ENCODE peak calls at places on chromosome 6, in eight cellular contexts. One of them, this sample, is unnamed.

GRCh38 chr6:16472349-16473069 is 234.1 kb downstream of the GMPR start:
- DNase-seq in transverse colon: no peak
- DNase-seq in breast epithelium: no peak
- DNase-seq in K562: no peak
- DNase-seq in HepG2: peak; percentile 35
- DNase-seq in spleen: no peak
- DNase-seq in stomach: no peak
- DNase-seq in prostate gland: no peak
- DNase-seq in this sample: no peak

GRCh38 chr6:167079853-167080297 is 43.0 kb upstream of the CCR6 start:
- DNase-seq in HepG2: no peak
- DNase-seq in stomach: no peak
- DNase-seq in spleen: peak; percentile 87
- DNase-seq in K562: peak; percentile 10
- DNase-seq in prostate gland: no peak
- DNase-seq in breast epithelium: no peak
- DNase-seq in transverse colon: peak; percentile 54
- DNase-seq in this sample: no peak

GRCh38 chr6:131136021-131136847 is 967 bp downstream of the AKAP7 start:
- DNase-seq in spleen: no peak
- DNase-seq in prostate gland: no peak
- DNase-seq in breast epithelium: no peak
- DNase-seq in HepG2: peak; percentile 73
- DNase-seq in K562: no peak
- DNase-seq in transverse colon: peak; percentile 16
- DNase-seq in stomach: no peak
- DNase-seq in this sample: no peak

GRCh38 chr6:94956910-94957309 is 620.4 kb upstream of the MANEA start:
- DNase-seq in spleen: no peak
- DNase-seq in HepG2: no peak
- DNase-seq in prostate gland: no peak
- DNase-seq in K562: no peak
- DNase-seq in stomach: no peak
- DNase-seq in breast epithelium: no peak
- DNase-seq in transverse colon: no peak
- DNase-seq in this sample: no peak

GRCh38 chr6:34022250-34022872 is 123.5 kb downstream of the GRM4 start:
- DNase-seq in transverse colon: peak; percentile 47
- DNase-seq in K562: peak; percentile 32
- DNase-seq in HepG2: no peak
- DNase-seq in breast epithelium: no peak
- DNase-seq in prostate gland: no peak
- DNase-seq in stomach: no peak
- DNase-seq in spleen: no peak
- DNase-seq in this sample: no peak

GRCh38 chr6:21305827-21306469 is 287.6 kb upstream of the SOX4 start:
- DNase-seq in stomach: no peak
- DNase-seq in breast epithelium: no peak
- DNase-seq in transverse colon: no peak
- DNase-seq in HepG2: peak; percentile 70
- DNase-seq in spleen: no peak
- DNase-seq in prostate gland: no peak
- DNase-seq in K562: no peak
- DNase-seq in this sample: no peak

GRCh38 chr6:95094751-95095150 is 482.6 kb upstream of the MANEA start:
- DNase-seq in HepG2: no peak
- DNase-seq in transverse colon: no peak
- DNase-seq in K562: no peak
- DNase-seq in spleen: no peak
- DNase-seq in breast epithelium: no peak
- DNase-seq in prostate gland: no peak
- DNase-seq in stomach: no peak
- DNase-seq in this sample: no peak

GRCh38 chr6:70312165-70312564 is 9.3 kb upstream of the COL9A1 start:
- DNase-seq in stomach: no peak
- DNase-seq in prostate gland: no peak
- DNase-seq in spleen: no peak
- DNase-seq in transverse colon: no peak
- DNase-seq in HepG2: peak; percentile 25
- DNase-seq in breast epithelium: no peak
- DNase-seq in K562: no peak
- DNase-seq in this sample: no peak

DNA sequence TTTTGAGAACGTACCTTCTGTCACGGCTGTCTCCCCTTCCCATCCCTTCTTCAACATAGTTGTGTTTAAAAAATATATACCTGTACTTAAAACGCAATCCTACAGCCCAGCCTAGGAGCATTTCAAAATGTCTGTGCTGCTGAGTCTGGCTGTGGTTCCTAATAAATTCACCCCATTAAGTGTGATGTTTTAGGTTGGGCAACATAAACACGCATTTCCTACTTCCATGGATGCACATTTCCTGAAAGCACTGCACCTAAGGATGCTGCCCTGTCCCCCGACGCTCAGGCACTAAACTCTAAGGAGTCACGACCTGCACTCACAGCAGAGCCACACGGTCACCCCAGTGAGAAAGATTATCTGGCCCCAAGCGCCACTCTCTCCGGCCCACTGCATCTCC is 1.2 kb downstream of the REV3L start:
- DNase-seq in HepG2: peak; percentile 23
- DNase-seq in transverse colon: no peak
- DNase-seq in spleen: no peak
- DNase-seq in breast epithelium: no peak
- DNase-seq in prostate gland: no peak
- DNase-seq in K562: no peak
- DNase-seq in stomach: no peak
- DNase-seq in this sample: no peak
- TF ChIP-seq POLR2AphosphoS5 in HepG2: no peak
- TF ChIP-seq POLR2AphosphoS5 in transverse colon: no peak
- TF ChIP-seq POLR2AphosphoS5 in spleen: peak; percentile 65
- TF ChIP-seq POLR2AphosphoS5 in breast epithelium: no peak
- TF ChIP-seq POLR2AphosphoS5 in prostate gland: no peak
- TF ChIP-seq POLR2AphosphoS5 in K562: no peak
- TF ChIP-seq POLR2AphosphoS5 in stomach: no peak
- TF ChIP-seq POLR2AphosphoS5 in this sample: no peak

GRCh38 chr6:24666616-24667377 is at the start of the genes ACOT13 and TDP2:
- DNase-seq in prostate gland: peak; percentile 92
- DNase-seq in breast epithelium: peak; percentile 91
- DNase-seq in K562: peak; percentile 98
- DNase-seq in stomach: peak; percentile 96
- DNase-seq in transverse colon: peak; percentile 96
- DNase-seq in HepG2: peak; percentile 98
- DNase-seq in spleen: peak; percentile 98
- DNase-seq in this sample: peak; percentile 82

GRCh38 chr6:24664049-24664987 is 2.4 kb downstream of the TDP2 start:
- DNase-seq in transverse colon: peak; percentile 39
- DNase-seq in stomach: no peak
- DNase-seq in spleen: no peak
- DNase-seq in K562: no peak
- DNase-seq in HepG2: peak; percentile 44
- DNase-seq in breast epithelium: no peak
- DNase-seq in prostate gland: no peak
- DNase-seq in this sample: no peak

GRCh38 chr6:24667378-24667803 is 514 bp downstream of the ACOT13 start:
- DNase-seq in K562: peak; percentile 24
- DNase-seq in spleen: no peak
- DNase-seq in HepG2: peak; percentile 54
- DNase-seq in breast epithelium: no peak
- DNase-seq in stomach: no peak
- DNase-seq in transverse colon: peak; percentile 57
- DNase-seq in prostate gland: no peak
- DNase-seq in this sample: no peak

GRCh38 chr6:24668997-24669361 is 2.1 kb downstream of the ACOT13 start:
- DNase-seq in HepG2: no peak
- DNase-seq in prostate gland: no peak
- DNase-seq in K562: no peak
- DNase-seq in breast epithelium: no peak
- DNase-seq in transverse colon: no peak
- DNase-seq in spleen: no peak
- DNase-seq in stomach: no peak
- DNase-seq in this sample: no peak

DNA sequence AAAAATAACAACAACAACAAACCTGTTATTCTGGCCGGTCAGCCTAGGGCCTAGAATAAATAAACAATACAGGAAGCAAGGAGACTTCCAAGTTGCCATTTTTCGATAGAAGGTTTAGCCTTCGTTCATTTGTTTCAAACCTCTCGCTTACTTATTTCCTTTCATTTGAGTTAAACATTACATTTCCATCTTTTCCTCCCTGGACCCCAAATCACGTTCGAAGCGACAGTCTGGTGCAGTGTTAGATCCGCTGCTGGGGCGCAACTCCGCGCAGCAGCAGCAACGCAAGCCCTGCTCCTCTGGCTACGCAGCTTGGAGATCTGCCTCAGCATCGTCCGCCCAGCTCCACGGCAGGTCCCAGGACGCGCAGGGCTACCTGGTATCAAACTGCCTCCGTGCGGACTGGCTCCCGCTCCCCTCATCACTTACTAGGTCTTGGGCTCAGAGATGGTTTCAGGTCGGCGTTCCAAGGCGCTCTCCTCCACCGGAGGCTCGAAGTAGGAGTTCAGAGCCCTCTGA is 543 bp downstream of the TDP2 start:
- DNase-seq in stomach: peak; percentile 52
- DNase-seq in transverse colon: peak; percentile 56
- DNase-seq in K562: peak; percentile 40
- DNase-seq in prostate gland: peak; percentile 43
- DNase-seq in spleen: peak; percentile 90
- DNase-seq in breast epithelium: no peak
- DNase-seq in HepG2: no peak
- DNase-seq in this sample: peak; percentile 25
- TF ChIP-seq POLR2A in stomach: no peak
- TF ChIP-seq POLR2A in transverse colon: no peak
- TF ChIP-seq POLR2A in K562: no peak
- TF ChIP-seq POLR2A in prostate gland: no peak
- TF ChIP-seq POLR2A in spleen: no peak
- TF ChIP-seq POLR2A in breast epithelium: no peak
- TF ChIP-seq POLR2A in HepG2: no peak
- TF ChIP-seq POLR2A in this sample: no peak

DNA sequence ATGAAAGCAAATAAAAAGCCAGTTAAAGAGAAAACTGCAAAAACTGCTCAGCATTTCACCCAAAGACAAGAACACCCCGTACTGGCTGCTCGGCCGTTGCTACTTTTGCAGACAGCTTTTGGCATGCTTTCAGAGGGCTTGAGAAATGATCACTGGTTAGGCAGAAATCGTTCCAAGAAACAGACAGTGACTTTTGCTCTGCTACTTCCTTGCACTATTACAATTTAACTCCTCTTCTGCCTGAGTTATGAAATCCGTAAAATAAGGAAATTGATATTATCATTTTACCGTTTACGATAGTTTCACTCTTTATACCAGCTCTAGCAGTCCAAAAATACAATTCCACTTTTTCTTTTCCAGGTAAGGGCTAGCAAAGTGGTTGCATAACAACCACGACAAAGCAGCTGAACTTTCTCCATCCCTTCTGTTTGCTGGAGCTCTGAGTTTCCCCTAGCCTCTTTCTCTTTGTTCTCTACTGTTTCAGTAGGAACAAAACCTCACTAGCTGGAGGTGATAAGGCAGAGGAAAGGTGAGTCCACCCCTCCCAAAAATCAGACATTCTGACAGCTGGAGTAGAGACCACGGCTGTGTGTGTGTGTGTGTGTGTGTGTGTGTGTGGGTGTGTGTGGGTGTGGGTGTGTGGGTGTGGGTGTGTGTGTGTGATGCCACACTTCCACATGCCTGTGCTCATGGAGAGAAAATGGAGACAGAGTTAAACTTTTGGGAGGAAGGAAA is 191.8 kb upstream of the RREB1 start:
- DNase-seq in K562: no peak
- DNase-seq in prostate gland: peak; percentile 78
- DNase-seq in stomach: no peak
- DNase-seq in HepG2: no peak
- DNase-seq in breast epithelium: no peak
- DNase-seq in spleen: no peak
- DNase-seq in transverse colon: peak; percentile 47
- DNase-seq in this sample: no peak
- TF ChIP-seq POLR2AphosphoS5 in K562: no peak
- TF ChIP-seq POLR2AphosphoS5 in prostate gland: peak; percentile 72
- TF ChIP-seq POLR2AphosphoS5 in stomach: no peak
- TF ChIP-seq POLR2AphosphoS5 in HepG2: no peak
- TF ChIP-seq POLR2AphosphoS5 in breast epithelium: peak; percentile 54
- TF ChIP-seq POLR2AphosphoS5 in spleen: no peak
- TF ChIP-seq POLR2AphosphoS5 in transverse colon: no peak
- TF ChIP-seq POLR2AphosphoS5 in this sample: no peak

DNA sequence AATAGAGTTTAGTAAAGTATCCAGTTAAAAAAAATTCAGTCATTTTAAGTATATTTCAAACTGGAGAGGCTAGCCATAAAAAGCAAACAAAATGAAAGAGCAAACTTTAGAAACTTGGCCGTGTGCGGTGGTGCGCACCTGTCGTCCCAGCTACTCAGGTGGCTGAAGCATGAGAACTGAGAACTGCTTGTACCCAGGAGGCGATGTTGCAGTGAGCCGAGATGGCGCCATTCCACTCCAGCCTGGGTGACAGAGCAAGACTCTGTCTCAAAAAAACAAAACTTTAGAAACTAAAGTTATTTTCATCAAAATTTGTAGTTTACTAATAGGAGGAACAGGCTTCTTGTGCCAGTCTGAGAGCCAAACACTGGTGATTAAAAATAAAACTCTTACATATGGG is 100.2 kb upstream of the POPDC3 start:
- DNase-seq in K562: no peak
- DNase-seq in HepG2: no peak
- DNase-seq in breast epithelium: no peak
- DNase-seq in transverse colon: no peak
- DNase-seq in stomach: peak; percentile 59
- DNase-seq in prostate gland: no peak
- DNase-seq in spleen: no peak
- DNase-seq in this sample: no peak
- TF ChIP-seq POLR2A in K562: no peak
- TF ChIP-seq POLR2A in HepG2: no peak
- TF ChIP-seq POLR2A in breast epithelium: no peak
- TF ChIP-seq POLR2A in transverse colon: no peak
- TF ChIP-seq POLR2A in stomach: no peak
- TF ChIP-seq POLR2A in prostate gland: no peak
- TF ChIP-seq POLR2A in spleen: no peak
- TF ChIP-seq POLR2A in this sample: no peak

GRCh38 chr6:12279322-12280098 is 10.7 kb upstream of the EDN1 start:
- DNase-seq in HepG2: no peak
- DNase-seq in K562: no peak
- DNase-seq in stomach: no peak
- DNase-seq in prostate gland: no peak
- DNase-seq in breast epithelium: no peak
- DNase-seq in transverse colon: no peak
- DNase-seq in spleen: no peak
- DNase-seq in this sample: no peak

GRCh38 chr6:12278915-12279314 is 11.2 kb upstream of the EDN1 start:
- DNase-seq in spleen: no peak
- DNase-seq in transverse colon: no peak
- DNase-seq in breast epithelium: no peak
- DNase-seq in stomach: no peak
- DNase-seq in HepG2: no peak
- DNase-seq in K562: no peak
- DNase-seq in prostate gland: no peak
- DNase-seq in this sample: no peak

GRCh38 chr6:12275084-12275483 is 15.1 kb upstream of the EDN1 start:
- DNase-seq in breast epithelium: no peak
- DNase-seq in transverse colon: no peak
- DNase-seq in K562: no peak
- DNase-seq in stomach: no peak
- DNase-seq in prostate gland: no peak
- DNase-seq in spleen: no peak
- DNase-seq in HepG2: no peak
- DNase-seq in this sample: no peak

GRCh38 chr6:12276332-12276943 is 13.7 kb upstream of the EDN1 start:
- DNase-seq in spleen: no peak
- DNase-seq in HepG2: no peak
- DNase-seq in transverse colon: no peak
- DNase-seq in breast epithelium: no peak
- DNase-seq in prostate gland: no peak
- DNase-seq in stomach: no peak
- DNase-seq in K562: no peak
- DNase-seq in this sample: no peak

GRCh38 chr6:12277401-12277800 is 12.8 kb upstream of the EDN1 start:
- DNase-seq in HepG2: no peak
- DNase-seq in transverse colon: no peak
- DNase-seq in spleen: no peak
- DNase-seq in stomach: no peak
- DNase-seq in breast epithelium: no peak
- DNase-seq in K562: no peak
- DNase-seq in prostate gland: no peak
- DNase-seq in this sample: no peak
- TF ChIP-seq POLR2AphosphoS5 in HepG2: no peak
- TF ChIP-seq POLR2AphosphoS5 in transverse colon: no peak
- TF ChIP-seq POLR2AphosphoS5 in spleen: no peak
- TF ChIP-seq POLR2AphosphoS5 in stomach: no peak
- TF ChIP-seq POLR2AphosphoS5 in breast epithelium: no peak
- TF ChIP-seq POLR2AphosphoS5 in K562: no peak
- TF ChIP-seq POLR2AphosphoS5 in prostate gland: no peak
- TF ChIP-seq POLR2AphosphoS5 in this sample: no peak

This sample was measured in GM12892.